ENCODE peak calls at places on chromosomes 5 and 9, in five cellular contexts. J is gastrocnemius medialis, M is neural crest cell, V is mucosa of gallbladder, P is HuH-7.5. C is an unnamed sample.

GRCh38 chr9:106830527-106831140 is 32.3 kb upstream of the ZNF462 start:
- DNase-seq in M (no peak), P (no peak), J (no peak), V (no peak), C (no peak)

GRCh38 chr9:95623614-95624013 is 106.8 kb upstream of the PTCH1 start:
- DNase-seq in M (no peak), V (no peak), P (no peak), J (no peak), C (no peak)

GRCh38 chr9:33868430-33869000 is 51.6 kb downstream of the UBE2R2 start:
- DNase-seq in P (no peak), J (no peak), V (no peak), M (no peak), C (peak)

GRCh38 chr5:68268363-68269130 is 53.0 kb downstream of the PIK3R1 start:
- DNase-seq in P (no peak), M (no peak), J (no peak), V (no peak), C (no peak)

GRCh38 chr9:23341346-23341745 is 484.7 kb downstream of the ELAVL2 start:
- DNase-seq in M (no peak), J (no peak), V (no peak), P (no peak), C (no peak)

GRCh38 chr5:177984565-177985166 is 11.4 kb downstream of the PROP1 start:
- DNase-seq in P (no peak), M (no peak), V (no peak), J (no peak), C (no peak)

GRCh38 chr5:163789870-163790269 is 284.5 kb downstream of the MAT2B start:
- DNase-seq in P (no peak), M (no peak), J (no peak), V (no peak), C (no peak)

GRCh38 chr5:172178301-172179031 is 9.6 kb downstream of the STK10 start:
- DNase-seq in M (no peak), J (no peak), P (no peak), V (peak), C (peak)

GRCh38 chr9:131800366-131800765 is 60.5 kb upstream of the RAPGEF1 start:
- DNase-seq in M (no peak), P (no peak), V (no peak), J (no peak), C (no peak)

GRCh38 chr5:81626524-81626923 is 124.4 kb downstream of the SSBP2 start:
- DNase-seq in M (no peak), P (peak), V (no peak), J (peak), C (peak)

GRCh38 chr9:68493953-68494541 is 46.6 kb downstream of the TMEM252 start:
- DNase-seq in V (no peak), J (no peak), P (no peak), M (no peak), C (no peak)

GRCh38 chr5:142059304-142059940 is 46.6 kb upstream of the GNPDA1 start:
- DNase-seq in V (no peak), J (peak), P (no peak), M (no peak), C (peak)

GRCh38 chr5:120803282-120803681 is 339.2 kb downstream of the PRR16 start:
- DNase-seq in M (no peak), P (no peak), J (no peak), V (no peak), C (peak)

GRCh38 chr5:73558950-73559349 is 6.5 kb downstream of the ANKRA2 start:
- DNase-seq in P (no peak), J (no peak), V (no peak), M (no peak), C (peak)

GRCh38 chr5:6761333-6761732 is 48.1 kb downstream of the TENT4A start:
- DNase-seq in J (no peak), V (no peak), P (no peak), M (no peak), C (no peak)

GRCh38 chr5:159510282-159510681 is 180.0 kb upstream of the IL12B start:
- DNase-seq in V (peak), M (peak), J (peak), P (no peak), C (no peak)

GRCh38 chr9:8800196-8800595 is 1000.6 kb upstream of the DMAC1 start:
- DNase-seq in P (no peak), J (no peak), V (no peak), M (no peak), C (no peak)